ENCODE peak calls at places on chromosomes 2 and 18, in seven cellular contexts. One of them, this sample, is unnamed.

GRCh38 chr2:147327636-147328035 is 517.2 kb upstream of the ACVR2A start:
- DNase-seq in psoas muscle: no peak
- DNase-seq in endothelial cell of umbilical vein: no peak
- DNase-seq in pancreas: no peak
- DNase-seq in right atrium auricular region: no peak
- DNase-seq in CD8-positive, alpha-beta memory T cell: no peak
- DNase-seq in heart right ventricle: no peak
- DNase-seq in this sample: no peak

GRCh38 chr2:72931280-72931910 is 14.1 kb downstream of the EMX1 start:
- DNase-seq in psoas muscle: no peak
- DNase-seq in endothelial cell of umbilical vein: no peak
- DNase-seq in pancreas: peak; percentile 64
- DNase-seq in right atrium auricular region: no peak
- DNase-seq in CD8-positive, alpha-beta memory T cell: no peak
- DNase-seq in heart right ventricle: no peak
- DNase-seq in this sample: no peak

GRCh38 chr2:108579631-108580030 is 45.4 kb downstream of the LIMS1 start:
- DNase-seq in psoas muscle: peak; percentile 50
- DNase-seq in endothelial cell of umbilical vein: peak; percentile 82
- DNase-seq in pancreas: no peak
- DNase-seq in right atrium auricular region: no peak
- DNase-seq in CD8-positive, alpha-beta memory T cell: no peak
- DNase-seq in heart right ventricle: peak; percentile 38
- DNase-seq in this sample: no peak

GRCh38 chr2:207505180-207505579 is 24.6 kb upstream of the CREB1 start:
- DNase-seq in psoas muscle: no peak
- DNase-seq in endothelial cell of umbilical vein: no peak
- DNase-seq in pancreas: no peak
- DNase-seq in right atrium auricular region: no peak
- DNase-seq in CD8-positive, alpha-beta memory T cell: no peak
- DNase-seq in heart right ventricle: no peak
- DNase-seq in this sample: no peak

GRCh38 chr2:239308696-239309397 is 92.0 kb downstream of the HDAC4 start:
- DNase-seq in psoas muscle: peak; percentile 61
- DNase-seq in endothelial cell of umbilical vein: no peak
- DNase-seq in pancreas: peak; percentile 50
- DNase-seq in right atrium auricular region: no peak
- DNase-seq in CD8-positive, alpha-beta memory T cell: no peak
- DNase-seq in heart right ventricle: peak; percentile 48
- DNase-seq in this sample: no peak

GRCh38 chr2:113195923-113196501 is 22.2 kb downstream of the PSD4 start:
- DNase-seq in psoas muscle: no peak
- DNase-seq in endothelial cell of umbilical vein: no peak
- DNase-seq in pancreas: no peak
- DNase-seq in right atrium auricular region: no peak
- DNase-seq in CD8-positive, alpha-beta memory T cell: no peak
- DNase-seq in heart right ventricle: no peak
- DNase-seq in this sample: no peak

GRCh38 chr2:234951386-234952269 is at the start of gene SH3BP4:
- DNase-seq in psoas muscle: peak; percentile 82
- DNase-seq in endothelial cell of umbilical vein: peak; percentile 64
- DNase-seq in pancreas: peak; percentile 93
- DNase-seq in right atrium auricular region: peak; percentile 73
- DNase-seq in CD8-positive, alpha-beta memory T cell: no peak
- DNase-seq in heart right ventricle: peak; percentile 88
- DNase-seq in this sample: no peak

GRCh38 chr18:45521777-45522176 is 93.5 kb upstream of the SLC14A2 start:
- DNase-seq in psoas muscle: no peak
- DNase-seq in endothelial cell of umbilical vein: no peak
- DNase-seq in pancreas: no peak
- DNase-seq in right atrium auricular region: peak; percentile 67
- DNase-seq in CD8-positive, alpha-beta memory T cell: no peak
- DNase-seq in heart right ventricle: no peak
- DNase-seq in this sample: no peak

GRCh38 chr2:174376967-174377366 is 18.6 kb upstream of the SCRN3 start:
- DNase-seq in psoas muscle: no peak
- DNase-seq in endothelial cell of umbilical vein: no peak
- DNase-seq in pancreas: no peak
- DNase-seq in right atrium auricular region: no peak
- DNase-seq in CD8-positive, alpha-beta memory T cell: no peak
- DNase-seq in heart right ventricle: no peak
- DNase-seq in this sample: no peak

GRCh38 chr18:69817335-69817935 is 130.2 kb downstream of the CD226 start:
- DNase-seq in psoas muscle: no peak
- DNase-seq in endothelial cell of umbilical vein: no peak
- DNase-seq in pancreas: no peak
- DNase-seq in right atrium auricular region: no peak
- DNase-seq in CD8-positive, alpha-beta memory T cell: no peak
- DNase-seq in heart right ventricle: no peak
- DNase-seq in this sample: no peak

GRCh38 chr2:114610677-114611076 is 168.2 kb downstream of the DPP10 start:
- DNase-seq in psoas muscle: no peak
- DNase-seq in endothelial cell of umbilical vein: no peak
- DNase-seq in pancreas: no peak
- DNase-seq in right atrium auricular region: no peak
- DNase-seq in CD8-positive, alpha-beta memory T cell: no peak
- DNase-seq in heart right ventricle: no peak
- DNase-seq in this sample: no peak

GRCh38 chr2:23563151-23563550 is 178.2 kb downstream of the KLHL29 start:
- DNase-seq in psoas muscle: no peak
- DNase-seq in endothelial cell of umbilical vein: no peak
- DNase-seq in pancreas: no peak
- DNase-seq in right atrium auricular region: no peak
- DNase-seq in CD8-positive, alpha-beta memory T cell: no peak
- DNase-seq in heart right ventricle: no peak
- DNase-seq in this sample: no peak

GRCh38 chr2:23564618-23564967 is 179.6 kb downstream of the KLHL29 start:
- DNase-seq in psoas muscle: peak; percentile 68
- DNase-seq in endothelial cell of umbilical vein: no peak
- DNase-seq in pancreas: no peak
- DNase-seq in right atrium auricular region: peak; percentile 65
- DNase-seq in CD8-positive, alpha-beta memory T cell: no peak
- DNase-seq in heart right ventricle: no peak
- DNase-seq in this sample: no peak

GRCh38 chr2:23565374-23565773 is 180.4 kb downstream of the KLHL29 start:
- DNase-seq in psoas muscle: no peak
- DNase-seq in endothelial cell of umbilical vein: no peak
- DNase-seq in pancreas: peak; percentile 24
- DNase-seq in right atrium auricular region: no peak
- DNase-seq in CD8-positive, alpha-beta memory T cell: no peak
- DNase-seq in heart right ventricle: no peak
- DNase-seq in this sample: no peak

GRCh38 chr2:23562143-23562542 is 177.2 kb downstream of the KLHL29 start:
- DNase-seq in psoas muscle: no peak
- DNase-seq in endothelial cell of umbilical vein: no peak
- DNase-seq in pancreas: peak; percentile 52
- DNase-seq in right atrium auricular region: no peak
- DNase-seq in CD8-positive, alpha-beta memory T cell: no peak
- DNase-seq in heart right ventricle: no peak
- DNase-seq in this sample: no peak

DNA sequence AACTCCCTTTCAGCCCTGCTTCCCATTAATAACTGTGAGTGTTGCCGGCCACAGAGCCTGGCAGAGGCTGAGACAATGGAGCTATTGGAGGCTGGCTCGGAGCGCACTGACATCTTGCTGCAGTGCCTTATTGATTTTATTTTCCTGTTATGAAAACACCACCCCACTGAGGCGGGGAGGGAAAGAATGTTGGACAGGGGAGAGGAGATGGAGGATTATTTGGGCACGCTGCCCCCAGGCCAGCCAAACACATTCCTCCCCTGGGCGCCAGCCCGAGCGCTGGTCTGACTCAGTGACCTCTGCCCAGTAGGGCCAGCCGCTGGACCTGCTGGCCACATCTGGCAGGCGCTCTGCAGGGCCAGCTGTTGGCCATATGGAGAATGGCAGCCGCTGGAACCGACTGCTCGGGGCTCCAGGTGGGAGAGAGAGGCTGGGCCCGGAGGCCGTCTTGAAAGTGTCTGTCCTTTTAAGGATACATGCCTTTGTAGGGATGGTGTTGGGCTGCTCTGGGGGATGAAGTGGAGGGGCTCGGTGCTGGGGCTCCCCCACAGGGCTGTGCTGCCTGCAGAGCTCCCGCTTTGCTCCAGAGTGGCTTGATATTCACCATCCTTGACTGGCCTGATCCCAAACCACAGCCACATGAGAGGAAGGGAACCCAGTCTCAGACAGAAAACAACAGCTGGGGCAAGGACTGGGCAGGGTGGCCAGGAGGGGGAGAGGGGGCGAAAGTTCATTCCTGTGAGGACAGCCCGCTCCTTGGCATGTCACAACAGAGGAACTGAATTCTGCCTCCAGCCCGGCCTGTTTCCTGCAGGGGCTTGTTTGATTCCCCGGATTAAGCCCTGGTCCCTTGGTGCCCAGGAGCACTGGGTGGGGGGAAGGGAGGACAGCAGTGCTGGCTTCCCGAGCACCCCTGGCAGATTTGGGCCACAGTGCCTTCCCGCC is 179.0 kb downstream of the KLHL29 start:
- DNase-seq in psoas muscle: peak; percentile 76
- DNase-seq in endothelial cell of umbilical vein: no peak
- DNase-seq in pancreas: peak; percentile 76
- DNase-seq in right atrium auricular region: peak; percentile 80
- DNase-seq in CD8-positive, alpha-beta memory T cell: no peak
- DNase-seq in heart right ventricle: peak; percentile 62
- DNase-seq in this sample: no peak
- H3K27ac ChIP-seq in psoas muscle: peak overlapping the region; percentile 90
- H3K27ac ChIP-seq in endothelial cell of umbilical vein: no peak overlapping the region
- H3K27ac ChIP-seq in pancreas: peak overlapping the region; percentile 63
- H3K27ac ChIP-seq in right atrium auricular region: peak overlapping the region; percentile 69
- H3K27ac ChIP-seq in CD8-positive, alpha-beta memory T cell: no peak overlapping the region
- H3K27ac ChIP-seq in heart right ventricle: peak overlapping the region; percentile 64
- H3K27ac ChIP-seq in this sample: no peak overlapping the region

GRCh38 chr2:52475600-52475999 is 1292.0 kb upstream of the CHAC2 start:
- DNase-seq in psoas muscle: no peak
- DNase-seq in endothelial cell of umbilical vein: no peak
- DNase-seq in pancreas: no peak
- DNase-seq in right atrium auricular region: no peak
- DNase-seq in CD8-positive, alpha-beta memory T cell: no peak
- DNase-seq in heart right ventricle: no peak
- DNase-seq in this sample: no peak
- H3K9me3 ChIP-seq in psoas muscle: no peaks in the 10 kb centered on the region
- H3K9me3 ChIP-seq in endothelial cell of umbilical vein: no peaks in the 10 kb centered on the region
- H3K9me3 ChIP-seq in pancreas: no peaks in the 10 kb centered on the region
- H3K9me3 ChIP-seq in right atrium auricular region: no peaks in the 10 kb centered on the region
- H3K9me3 ChIP-seq in CD8-positive, alpha-beta memory T cell: no peaks in the 10 kb centered on the region
- H3K9me3 ChIP-seq in heart right ventricle: no peaks in the 10 kb centered on the region
- H3K9me3 ChIP-seq in this sample: peaks cover 1% of the 10 kb centered on the region

GRCh38 chr2:3478846-3479385 is 40.4 kb downstream of the ADI1 start:
- DNase-seq in psoas muscle: no peak
- DNase-seq in endothelial cell of umbilical vein: no peak
- DNase-seq in pancreas: peak; percentile 37
- DNase-seq in right atrium auricular region: no peak
- DNase-seq in CD8-positive, alpha-beta memory T cell: no peak
- DNase-seq in heart right ventricle: no peak
- DNase-seq in this sample: no peak

GRCh38 chr2:3479430-3480320 is 39.7 kb downstream of the ADI1 start:
- DNase-seq in psoas muscle: no peak
- DNase-seq in endothelial cell of umbilical vein: no peak
- DNase-seq in pancreas: no peak
- DNase-seq in right atrium auricular region: no peak
- DNase-seq in CD8-positive, alpha-beta memory T cell: no peak
- DNase-seq in heart right ventricle: no peak
- DNase-seq in this sample: no peak

GRCh38 chr2:3475771-3476170 is 43.6 kb downstream of the ADI1 start:
- DNase-seq in psoas muscle: no peak
- DNase-seq in endothelial cell of umbilical vein: no peak
- DNase-seq in pancreas: no peak
- DNase-seq in right atrium auricular region: no peak
- DNase-seq in CD8-positive, alpha-beta memory T cell: no peak
- DNase-seq in heart right ventricle: no peak
- DNase-seq in this sample: no peak

GRCh38 chr2:3472966-3473365 is 46.4 kb downstream of the ADI1 start:
- DNase-seq in psoas muscle: no peak
- DNase-seq in endothelial cell of umbilical vein: no peak
- DNase-seq in pancreas: no peak
- DNase-seq in right atrium auricular region: no peak
- DNase-seq in CD8-positive, alpha-beta memory T cell: no peak
- DNase-seq in heart right ventricle: no peak
- DNase-seq in this sample: no peak

GRCh38 chr2:3476386-3477033 is 42.8 kb downstream of the ADI1 start:
- DNase-seq in psoas muscle: peak; percentile 12
- DNase-seq in endothelial cell of umbilical vein: no peak
- DNase-seq in pancreas: no peak
- DNase-seq in right atrium auricular region: no peak
- DNase-seq in CD8-positive, alpha-beta memory T cell: no peak
- DNase-seq in heart right ventricle: no peak
- DNase-seq in this sample: no peak
- H3K27ac ChIP-seq in psoas muscle: peak overlapping the region; percentile 81
- H3K27ac ChIP-seq in endothelial cell of umbilical vein: no peak overlapping the region
- H3K27ac ChIP-seq in pancreas: no peak overlapping the region
- H3K27ac ChIP-seq in right atrium auricular region: peak overlapping the region; percentile 90
- H3K27ac ChIP-seq in CD8-positive, alpha-beta memory T cell: no peak overlapping the region
- H3K27ac ChIP-seq in heart right ventricle: no peak overlapping the region
- H3K27ac ChIP-seq in this sample: no peak overlapping the region

DNA sequence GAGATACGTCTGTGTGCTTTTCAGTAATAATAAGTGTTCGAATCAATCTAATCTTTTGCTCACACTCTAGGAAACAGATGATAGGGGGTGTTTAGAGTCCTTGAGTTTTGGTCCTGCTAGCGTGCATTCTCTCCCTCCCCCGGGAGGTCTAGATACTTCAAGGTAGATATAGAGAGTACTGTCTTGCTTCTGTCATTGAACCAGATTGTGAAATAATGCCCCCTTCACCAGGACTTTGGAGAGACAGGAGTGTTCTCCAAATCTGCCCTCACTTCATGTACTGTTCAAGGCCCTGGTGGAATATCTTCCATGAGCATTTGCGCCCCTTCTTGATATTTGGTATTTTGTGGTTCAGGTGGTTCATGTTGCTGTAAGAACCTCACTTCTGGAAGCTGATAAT is 59.4 kb upstream of the MGAT5 start:
- DNase-seq in psoas muscle: no peak
- DNase-seq in endothelial cell of umbilical vein: no peak
- DNase-seq in pancreas: no peak
- DNase-seq in right atrium auricular region: no peak
- DNase-seq in CD8-positive, alpha-beta memory T cell: no peak
- DNase-seq in heart right ventricle: no peak
- DNase-seq in this sample: no peak
- H3K9me3 ChIP-seq in psoas muscle: no peaks in the 10 kb centered on the region
- H3K9me3 ChIP-seq in endothelial cell of umbilical vein: no peaks in the 10 kb centered on the region
- H3K9me3 ChIP-seq in pancreas: no peaks in the 10 kb centered on the region
- H3K9me3 ChIP-seq in right atrium auricular region: no peaks in the 10 kb centered on the region
- H3K9me3 ChIP-seq in CD8-positive, alpha-beta memory T cell: no peaks in the 10 kb centered on the region
- H3K9me3 ChIP-seq in heart right ventricle: no peaks in the 10 kb centered on the region
- H3K9me3 ChIP-seq in this sample: no peaks in the 10 kb centered on the region

This sample was measured in CD4-positive, CD25-positive, alpha-beta regulatory T cell.